ENCODE peak calls at places on chromosome 20, in seven cellular contexts. T, M, U, J, W, O and K are unnamed samples. For H3K4me1, the result is how much of the 10 kb centered on the place peaks cover.

GRCh38 chr20:48586728-48587127 is 241.1 kb downstream of the PREX1 start:
- DNase-seq in M (peak), O (no peak), T (no peak), J (no peak), W (no peak), U (no peak), K (no peak)

GRCh38 chr20:40293740-40294139 is 395.3 kb downstream of the MAFB start:
- DNase-seq in J (no peak), O (no peak), T (no peak), W (no peak), M (peak), U (no peak), K (no peak)

GRCh38 chr20:51758978-51759544 is 9.1 kb downstream of the ATP9A start:
- DNase-seq in W (no peak), O (peak), M (peak), T (no peak), U (no peak), J (no peak), K (peak)

GRCh38 chr20:53609501-53610445 is 16.1 kb upstream of the ZNF217 start:
- DNase-seq in J (peak), T (peak), O (peak), M (peak), W (peak), U (peak), K (peak)

GRCh38 chr20:35387334-35387733 is 24.4 kb downstream of the UQCC1 start:
- DNase-seq in W (peak), J (no peak), O (no peak), T (peak), M (no peak), U (no peak), K (no peak)

GRCh38 chr20:8362457-8362856 is 230.4 kb downstream of the PLCB1 start:
- DNase-seq in J (no peak), T (no peak), U (no peak), M (no peak), W (no peak), O (no peak), K (no peak)

GRCh38 chr20:24804481-24805206 is 144.4 kb upstream of the CST7 start:
- DNase-seq in J (no peak), T (no peak), M (no peak), O (peak), U (no peak), W (no peak), K (no peak)

GRCh38 chr20:33811763-33812672 is 870 bp downstream of the CHMP4B start:
- DNase-seq in W (peak), U (peak), T (peak), M (peak), O (peak), J (peak), K (peak)

GRCh38 chr20:32945710-32946221 is 58.5 kb downstream of the SUN5 start:
- DNase-seq in O (no peak), U (no peak), J (peak), W (no peak), T (no peak), M (no peak), K (no peak)

GRCh38 chr20:59775221-59776055 is 158.0 kb downstream of the SYCP2 start:
- DNase-seq in M (no peak), W (no peak), U (no peak), J (no peak), T (no peak), O (no peak), K (no peak)

GRCh38 chr20:43832961-43833360 is 81.7 kb upstream of the TOX2 start:
- DNase-seq in T (no peak), O (no peak), M (no peak), W (no peak), U (no peak), J (no peak), K (no peak)

GRCh38 chr20:61253640-61254511 is 1.8 kb downstream of the CDH4 start:
- DNase-seq in U (no peak), T (peak), J (peak), O (no peak), M (peak), W (peak), K (no peak)

GRCh38 chr20:44431502-44432234 is 44.0 kb upstream of the TTPAL start:
- DNase-seq in U (no peak), T (no peak), J (peak), O (no peak), M (no peak), W (peak), K (no peak)

GRCh38 chr20:37758332-37758731 is 64.5 kb downstream of the CTNNBL1 start:
- DNase-seq in M (no peak), W (no peak), J (peak), U (no peak), O (no peak), T (no peak), K (peak)

GRCh38 chr20:11777861-11778570 is 139.7 kb upstream of the BTBD3 start:
- DNase-seq in W (peak), T (peak), M (no peak), J (no peak), O (no peak), U (no peak), K (no peak)

GRCh38 chr20:38842558-38842981 is 37.1 kb downstream of the PPP1R16B start:
- DNase-seq in O (no peak), W (no peak), J (peak), U (no peak), T (no peak), M (no peak), K (no peak)

GRCh38 chr20:48819813-48820648 is 7.8 kb downstream of the PREX1 start:
- DNase-seq in U (no peak), M (no peak), T (peak), W (no peak), J (peak), O (no peak), K (no peak)

GRCh38 chr20:63495771-63496403 is 3.0 kb downstream of the EEF1A2 start:
- DNase-seq in U (peak), T (no peak), J (peak), M (peak), W (no peak), O (peak), K (peak)

GRCh38 chr20:46695888-46696287 is 6.6 kb upstream of the TP53RK start:
- DNase-seq in O (no peak), W (peak), J (no peak), U (no peak), M (no peak), T (no peak), K (no peak)

GRCh38 chr20:49937023-49937929 is 1.1 kb downstream of the RNF114 start:
- DNase-seq in U (no peak), J (peak), T (no peak), M (no peak), O (no peak), W (no peak), K (no peak)

GRCh38 chr20:25007491-25008305 is 15.1 kb upstream of the APMAP start:
- DNase-seq in J (no peak), U (no peak), T (no peak), W (no peak), M (no peak), O (peak), K (no peak)

GRCh38 chr20:39225978-39226377 is 263.8 kb downstream of the DHX35 start:
- DNase-seq in J (no peak), W (no peak), U (no peak), T (no peak), M (no peak), O (no peak), K (no peak)

GRCh38 chr20:22862645-22863230 is 172.4 kb upstream of the SSTR4 start:
- DNase-seq in O (no peak), T (no peak), M (no peak), J (peak), W (no peak), U (no peak), K (peak)

GRCh38 chr20:7333846-7334245 is 566.4 kb downstream of the BMP2 start:
- DNase-seq in M (no peak), O (no peak), J (no peak), U (no peak), W (no peak), T (no peak), K (no peak)

GRCh38 chr20:62874745-62875344 is 13.2 kb upstream of the TCFL5 start:
- DNase-seq in M (no peak), O (peak), J (no peak), W (no peak), T (no peak), U (no peak), K (no peak)

GRCh38 chr20:24683676-24684075 is 214.2 kb downstream of the SYNDIG1 start:
- DNase-seq in U (no peak), T (no peak), O (no peak), J (no peak), W (no peak), M (no peak), K (no peak)

GRCh38 chr20:25227317-25227831 is 20.5 kb upstream of the PYGB start:
- DNase-seq in J (no peak), M (no peak), O (no peak), W (peak), U (no peak), T (peak), K (peak)

GRCh38 chr20:63128956-63129355 is 87.0 kb downstream of the YTHDF1 start:
- DNase-seq in O (peak), U (no peak), M (no peak), T (no peak), W (no peak), J (no peak), K (peak)

GRCh38 chr20:29079769-29080690 is 2177.4 kb upstream of the DEFB115 start:
- DNase-seq in W (no peak), T (no peak), O (peak), U (no peak), M (peak), J (no peak), K (peak)

GRCh38 chr20:33423141-33423834 is 20.3 kb downstream of the SNTA1 start:
- DNase-seq in J (no peak), M (peak), U (peak), W (peak), T (peak), O (peak), K (peak)

GRCh38 chr20:54123587-54124180 is 50.1 kb downstream of the CYP24A1 start:
- DNase-seq in M (no peak), U (no peak), J (peak), W (peak), O (no peak), T (peak), K (no peak)

GRCh38 chr20:45157977-45158376 is 16.7 kb upstream of the PI3 start:
- DNase-seq in U (no peak), M (peak), W (peak), T (no peak), O (no peak), J (no peak), K (no peak)

GRCh38 chr20:63009044-63009961 is 2.5 kb upstream of the BHLHE23 start:
- DNase-seq in T (peak), O (peak), J (peak), W (no peak), U (peak), M (peak), K (peak)

GRCh38 chr20:8996817-8997512 is 71.9 kb upstream of the PLCB4 start:
- DNase-seq in J (peak), U (no peak), M (no peak), T (no peak), W (no peak), O (no peak), K (no peak)

GRCh38 chr20:53245581-53245980 is 273.4 kb downstream of the TSHZ2 start:
- DNase-seq in M (no peak), W (no peak), J (no peak), O (no peak), T (no peak), U (no peak), K (no peak)

GRCh38 chr20:12575352-12576095 is 433.2 kb upstream of the SPTLC3 start:
- DNase-seq in M (peak), J (no peak), T (no peak), U (peak), O (peak), W (no peak), K (peak)

GRCh38 chr20:23875606-23876237 is 3.8 kb downstream of the CST5 start:
- DNase-seq in O (no peak), M (no peak), W (no peak), T (no peak), U (no peak), J (no peak), K (no peak)

GRCh38 chr20:1896859-1897258 is 1.7 kb downstream of the SIRPA start:
- DNase-seq in T (no peak), M (no peak), O (no peak), U (no peak), W (no peak), J (no peak), K (no peak)

GRCh38 chr20:1894951-1895673 is at the start of gene SIRPA:
- DNase-seq in W (peak), O (peak), U (peak), J (peak), M (peak), T (peak), K (peak)

GRCh38 chr20:1894471-1894950 is 696 bp upstream of the SIRPA start:
- DNase-seq in W (peak), U (peak), O (peak), T (no peak), J (no peak), M (peak), K (peak)

GRCh38 chr20:1897486-1897885 is 2.3 kb downstream of the SIRPA start:
- DNase-seq in O (no peak), M (no peak), W (no peak), T (no peak), J (no peak), U (no peak), K (no peak)

GRCh38 chr20:1895674-1896496 is 678 bp downstream of the SIRPA start:
- DNase-seq in U (peak), O (peak), T (no peak), M (no peak), W (no peak), J (peak), K (peak)
- H3K4me3 ChIP-seq in U (peak), O (peak), T (peak), M (peak), W (peak), J (peak), K (peak)

GRCh38 chr20:57705103-57705899 is 4.5 kb downstream of the PMEPA1 start:
- DNase-seq in U (no peak), M (no peak), J (no peak), W (no peak), T (no peak), O (no peak), K (no peak)

GRCh38 chr20:57709823-57710799 is at the start of gene PMEPA1:
- DNase-seq in M (peak), U (peak), T (peak), W (peak), J (peak), O (peak), K (peak)

GRCh38 chr20:57707849-57708693 is 1.7 kb downstream of the PMEPA1 start:
- DNase-seq in U (peak), M (no peak), W (peak), J (no peak), T (peak), O (no peak), K (no peak)

GRCh38 chr20:57708694-57709673 is 831 bp downstream of the PMEPA1 start:
- DNase-seq in J (no peak), U (peak), T (peak), M (peak), O (peak), W (no peak), K (peak)

GRCh38 chr20:57707320-57707719 is 2.5 kb downstream of the PMEPA1 start:
- DNase-seq in U (no peak), W (no peak), M (no peak), T (no peak), J (no peak), O (no peak), K (no peak)
- H3K27ac ChIP-seq in U (peak), W (peak), M (no peak), T (no peak), J (no peak), O (peak), K (no peak)

GRCh38 chr20:17850674-17851006 is 118.0 kb downstream of the SNX5 start:
- DNase-seq in U (no peak), T (no peak), M (no peak), W (no peak), O (no peak), J (no peak), K (no peak)
- H3K4me1 ChIP-seq in U (under half), T (under half), M (under half), W (under half), O (under half), J (under half), K (under half)

DNA sequence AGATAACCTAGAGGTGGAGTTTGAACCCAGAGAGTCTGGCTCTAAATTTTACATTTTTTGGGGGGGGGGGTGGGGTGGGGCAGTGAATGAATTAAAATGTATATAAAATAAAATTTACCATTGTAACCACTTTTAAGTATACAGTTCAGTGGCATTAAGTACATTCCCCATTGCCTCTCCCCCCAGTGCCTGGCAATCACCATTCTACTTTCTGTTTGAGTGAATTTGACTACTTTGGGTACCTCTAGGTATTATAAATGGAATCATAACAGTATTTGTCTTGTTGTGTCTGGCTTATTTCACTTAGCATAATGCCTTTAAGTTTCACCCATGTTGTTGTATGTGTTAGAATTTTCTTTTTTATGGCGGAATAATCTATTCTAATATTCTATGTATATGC is 2.7 kb downstream of the FAM110A start:
- DNase-seq in J (no peak), W (no peak), O (no peak), T (no peak), U (no peak), M (no peak), K (no peak)
- H3K4me3 ChIP-seq in J (no peak), W (no peak), O (no peak), T (no peak), U (no peak), M (no peak), K (no peak)